ENCODE peak calls at places on chromosomes 3 and 15, in eight cellular contexts. R is dorsolateral prefrontal cortex, Q is AG04450, F is WERI-Rb-1, U is psoas muscle, D is PC-3, O is fibroblast of mammary gland, N is foreskin fibroblast. I is an unnamed sample.

GRCh38 chr3:32640939-32641725 is 43.9 kb upstream of the CNOT10 start:
- DNase-seq in R (no peak), F (no peak), D (no peak), O (no peak), N (peak; percentile 80), U (no peak), Q (no peak), I (peak; percentile 13)

GRCh38 chr15:68578960-68579935 is at the start of gene CORO2B:
- DNase-seq in D (peak; percentile 29), O (peak; percentile 40), R (peak; percentile 66), F (peak; percentile 55), N (peak; percentile 79), Q (no peak), U (peak; percentile 68), I (peak; percentile 30)

GRCh38 chr15:58243083-58243482 is 104.9 kb downstream of the AQP9 start:
- DNase-seq in N (no peak), F (no peak), R (no peak), D (no peak), O (no peak), U (no peak), Q (no peak), I (no peak)

GRCh38 chr15:80776420-80777045 is 2.6 kb upstream of the CEMIP start:
- DNase-seq in R (peak; percentile 73), Q (peak; percentile 48), N (peak; percentile 87), U (peak; percentile 45), D (peak; percentile 74), O (peak; percentile 80), F (peak; percentile 72), I (peak; percentile 87)

GRCh38 chr3:191314109-191314728 is 15.0 kb upstream of the CCDC50 start:
- DNase-seq in O (no peak), U (no peak), F (no peak), R (no peak), Q (no peak), N (no peak), D (no peak), I (no peak)

GRCh38 chr3:118986734-118987133 is 47.9 kb downstream of the IGSF11 start:
- DNase-seq in Q (no peak), O (no peak), R (no peak), D (no peak), N (no peak), U (no peak), F (no peak), I (no peak)

GRCh38 chr3:100213891-100214573 is 46.8 kb upstream of the TBC1D23 start:
- DNase-seq in F (no peak), R (no peak), Q (no peak), D (peak; percentile 34), U (no peak), N (peak; percentile 47), O (peak; percentile 60), I (peak; percentile 54)

GRCh38 chr3:149553781-149554451 is 79.4 kb downstream of the TM4SF4 start:
- DNase-seq in R (no peak), F (no peak), N (peak; percentile 88), U (no peak), O (peak; percentile 90), Q (peak; percentile 88), D (no peak), I (no peak)

GRCh38 chr3:63597019-63597418 is 55.5 kb upstream of the SNTN start:
- DNase-seq in D (no peak), F (no peak), R (no peak), Q (no peak), O (no peak), N (no peak), U (no peak), I (no peak)

GRCh38 chr3:196968233-196969000 is at the start of gene PIGZ:
- DNase-seq in F (no peak), N (peak; percentile 78), D (peak; percentile 54), R (no peak), O (peak; percentile 28), U (peak; percentile 44), Q (no peak), I (peak; percentile 56)

GRCh38 chr3:125115640-125116039 is 59.8 kb upstream of the HEG1 start:
- DNase-seq in R (no peak), U (no peak), D (no peak), F (no peak), N (peak; percentile 63), Q (no peak), O (peak; percentile 38), I (no peak)

GRCh38 chr3:46186856-46187700 is 21.0 kb downstream of the CCR1 start:
- DNase-seq in U (no peak), R (no peak), F (no peak), N (no peak), O (no peak), Q (no peak), D (no peak), I (peak; percentile 39)

GRCh38 chr3:94305835-94306685 is 243.2 kb downstream of the NSUN3 start:
- DNase-seq in O (no peak), D (no peak), N (no peak), F (no peak), U (no peak), Q (no peak), R (no peak), I (no peak)

GRCh38 chr3:94303266-94303665 is 240.4 kb downstream of the NSUN3 start:
- DNase-seq in R (no peak), Q (no peak), U (no peak), D (no peak), O (no peak), F (no peak), N (no peak), I (no peak)

GRCh38 chr3:94301346-94301745 is 238.5 kb downstream of the NSUN3 start:
- DNase-seq in D (no peak), Q (no peak), U (no peak), O (no peak), F (no peak), N (no peak), R (no peak), I (peak; percentile 19)

GRCh38 chr3:94304953-94305352 is 242.1 kb downstream of the NSUN3 start:
- DNase-seq in R (no peak), O (no peak), Q (no peak), U (no peak), N (no peak), F (no peak), D (no peak), I (no peak)

GRCh38 chr3:94303897-94304296 is 241.0 kb downstream of the NSUN3 start:
- DNase-seq in O (no peak), R (peak; percentile 39), Q (no peak), U (no peak), F (no peak), N (no peak), D (peak; percentile 38), I (no peak)
- TF ChIP-seq CTCF in O (no peak), R (peak; percentile 33), Q (no peak), U (no peak), F (no peak), N (no peak), D (peak; percentile 60), I (peak; percentile 31)

GRCh38 chr3:126216416-126216815 is 36.0 kb upstream of the ALDH1L1 start:
- DNase-seq in F (no peak), R (no peak), D (peak; percentile 60), N (peak; percentile 57), U (no peak), Q (peak; percentile 15), O (peak; percentile 15), I (peak; percentile 44)

GRCh38 chr3:126212629-126213375 is 32.4 kb upstream of the ALDH1L1 start:
- DNase-seq in N (peak; percentile 87), Q (no peak), D (peak; percentile 51), O (peak; percentile 51), F (peak; percentile 72), R (peak; percentile 44), U (peak; percentile 50), I (peak; percentile 46)

GRCh38 chr3:126212250-126212628 is 31.9 kb upstream of the ALDH1L1 start:
- DNase-seq in F (no peak), N (no peak), Q (no peak), D (no peak), U (no peak), R (no peak), O (no peak), I (no peak)

GRCh38 chr3:126211569-126211968 is 31.2 kb upstream of the ALDH1L1 start:
- DNase-seq in D (peak; percentile 3), U (no peak), F (no peak), R (no peak), N (no peak), Q (no peak), O (no peak), I (no peak)

DNA sequence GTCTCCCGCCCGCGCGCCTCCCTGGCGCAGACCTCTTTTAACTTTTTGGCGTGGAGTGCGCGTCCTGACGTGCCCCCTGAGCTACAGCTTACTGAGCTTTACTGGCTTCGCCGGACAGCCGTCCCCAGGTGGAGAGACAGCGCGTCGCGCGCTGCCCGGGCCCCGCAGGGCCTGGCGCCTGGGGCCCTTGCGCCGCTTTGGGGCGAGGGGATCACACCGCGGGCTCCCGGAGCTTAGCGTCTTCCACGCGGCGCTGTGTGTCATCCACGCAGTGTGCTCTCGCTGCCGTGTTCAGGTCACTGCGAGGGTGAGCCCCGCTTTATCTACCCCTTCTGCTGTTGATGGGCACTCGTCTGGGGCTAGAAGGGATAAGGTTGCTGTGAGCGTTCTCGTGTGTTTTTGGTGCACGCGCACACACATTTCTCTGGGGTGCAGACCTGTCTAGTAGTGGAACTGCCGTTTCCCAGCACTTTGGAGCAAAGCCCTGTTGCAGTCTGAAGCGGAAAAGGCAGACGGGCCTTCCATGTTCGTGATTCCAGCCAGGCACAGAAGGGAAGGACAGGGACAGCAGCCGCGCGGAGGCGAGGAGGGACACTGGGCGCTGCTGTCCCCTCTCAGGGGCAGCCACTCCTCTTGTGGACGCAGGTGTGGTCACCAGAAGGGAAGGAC is 33.1 kb upstream of the ALDH1L1 start:
- DNase-seq in N (no peak), F (no peak), Q (no peak), U (no peak), D (no peak), O (no peak), R (no peak), I (no peak)
- H3K4me3 ChIP-seq in N (peak overlapping the region; percentile 51), F (peak overlapping the region; percentile 60), Q (peak overlapping the region; percentile 36), U (peak overlapping the region; percentile 74), D (peak overlapping the region; percentile 60), O (peak overlapping the region; percentile 39), R (peak overlapping the region; percentile 66), I (peak overlapping the region; percentile 38)

GRCh38 chr15:29613951-29614382 is 208.3 kb downstream of the TJP1 start:
- DNase-seq in O (no peak), U (no peak), D (peak; percentile 54), Q (no peak), R (no peak), F (peak; percentile 63), N (no peak), I (peak; percentile 6)
- TF ChIP-seq CTCF in O (no peak), U (no peak), D (peak; percentile 79), Q (no peak), R (no peak), F (peak; percentile 92), N (no peak), I (peak; percentile 12)

GRCh38 chr15:38683382-38684242 is 119.0 kb upstream of the RASGRP1 start:
- DNase-seq in F (peak; percentile 49), U (peak; percentile 15), N (peak; percentile 71), Q (no peak), R (peak; percentile 70), O (peak; percentile 52), D (peak; percentile 65), I (peak; percentile 66)

GRCh38 chr15:38682363-38682762 is 117.7 kb upstream of the RASGRP1 start:
- DNase-seq in R (no peak), D (no peak), O (no peak), N (no peak), F (no peak), U (no peak), Q (no peak), I (no peak)

GRCh38 chr15:38685686-38686339 is 121.2 kb upstream of the RASGRP1 start:
- DNase-seq in N (no peak), U (no peak), O (no peak), D (no peak), Q (no peak), R (no peak), F (no peak), I (no peak)

GRCh38 chr15:38682861-38683260 is 118.2 kb upstream of the RASGRP1 start:
- DNase-seq in N (no peak), Q (no peak), U (no peak), F (no peak), R (no peak), O (no peak), D (no peak), I (no peak)

GRCh38 chr15:38684461-38685000 is 119.9 kb upstream of the RASGRP1 start:
- DNase-seq in R (no peak), N (no peak), Q (no peak), O (no peak), U (no peak), D (no peak), F (no peak), I (no peak)
- H3K4me3 ChIP-seq in R (no peak overlapping the region), N (no peak overlapping the region), Q (no peak overlapping the region), O (no peak overlapping the region), U (no peak overlapping the region), D (no peak overlapping the region), F (no peak overlapping the region), I (no peak overlapping the region)

I was measured in epithelial cell of esophagus.